ENCODE peak calls at places on chromosomes 5 and 9, in nine cellular contexts. E, L, G, Y, A, Q, R, J and M are unnamed samples.

GRCh38 chr9:110125763-110126351 is 82.1 kb downstream of the C9orf152 start:
- DNase-seq in E (no peak), L (no peak), G (no peak), Y (no peak), A (no peak), Q (no peak), R (no peak), J (peak), M (no peak)

GRCh38 chr5:135073771-135074345 is 39.8 kb upstream of the PITX1 start:
- DNase-seq in E (no peak), L (no peak), G (peak), Y (no peak), A (no peak), Q (no peak), R (peak), J (no peak), M (no peak)

GRCh38 chr5:37722236-37723146 is 117.3 kb downstream of the GDNF start:
- DNase-seq in E (no peak), L (peak), G (peak), Y (no peak), A (no peak), Q (peak), R (peak), J (peak), M (no peak)

GRCh38 chr9:87550253-87550954 is 52.7 kb downstream of the DAPK1 start:
- DNase-seq in E (no peak), L (no peak), G (no peak), Y (no peak), A (no peak), Q (no peak), R (no peak), J (no peak), M (no peak)

GRCh38 chr9:93964685-93965084 is 9.5 kb upstream of the BARX1 start:
- DNase-seq in E (no peak), L (no peak), G (no peak), Y (no peak), A (no peak), Q (no peak), R (no peak), J (no peak), M (no peak)

GRCh38 chr9:104361207-104361606 is 142.9 kb upstream of the OR13F1 start:
- DNase-seq in E (no peak), L (no peak), G (no peak), Y (no peak), A (no peak), Q (no peak), R (no peak), J (no peak), M (no peak)

GRCh38 chr9:113673726-113674125 is 202.4 kb upstream of the ZNF618 start:
- DNase-seq in E (no peak), L (no peak), G (peak), Y (no peak), A (no peak), Q (peak), R (peak), J (no peak), M (no peak)

GRCh38 chr9:21991039-21991959 is 2.9 kb downstream of the CDKN2A start:
- DNase-seq in E (no peak), L (no peak), G (no peak), Y (no peak), A (no peak), Q (no peak), R (no peak), J (no peak), M (no peak)

GRCh38 chr9:90858505-90858904 is 56.9 kb downstream of the SYK start:
- DNase-seq in E (no peak), L (no peak), G (no peak), Y (no peak), A (no peak), Q (no peak), R (no peak), J (no peak), M (no peak)

GRCh38 chr5:2591777-2592453 is 159.6 kb downstream of the IRX2 start:
- DNase-seq in E (no peak), L (no peak), G (no peak), Y (no peak), A (no peak), Q (no peak), R (no peak), J (no peak), M (no peak)

GRCh38 chr9:92598382-92598781 is 62.6 kb upstream of the ECM2 start:
- DNase-seq in E (no peak), L (no peak), G (no peak), Y (no peak), A (no peak), Q (no peak), R (no peak), J (no peak), M (no peak)

GRCh38 chr9:92480332-92480771 is 2.0 kb downstream of the ASPN start:
- DNase-seq in E (no peak), L (no peak), G (no peak), Y (no peak), A (no peak), Q (peak), R (peak), J (no peak), M (no peak)

GRCh38 chr5:3226171-3226570 is 369.5 kb upstream of the IRX1 start:
- DNase-seq in E (no peak), L (no peak), G (no peak), Y (no peak), A (no peak), Q (no peak), R (no peak), J (no peak), M (no peak)

GRCh38 chr5:39816111-39816834 is 391.5 kb upstream of the DAB2 start:
- DNase-seq in E (no peak), L (no peak), G (no peak), Y (no peak), A (no peak), Q (no peak), R (no peak), J (no peak), M (no peak)

GRCh38 chr9:121213136-121213806 is 11.6 kb upstream of the RAB14 start:
- DNase-seq in E (peak), L (peak), G (peak), Y (peak), A (peak), Q (peak), R (peak), J (peak), M (peak)

GRCh38 chr9:104177003-104177611 is 83.0 kb downstream of the SMC2 start:
- DNase-seq in E (no peak), L (peak), G (no peak), Y (no peak), A (no peak), Q (peak), R (peak), J (no peak), M (no peak)

GRCh38 chr5:150345716-150346115 is 11.8 kb upstream of the TCOF1 start:
- DNase-seq in E (no peak), L (no peak), G (no peak), Y (no peak), A (no peak), Q (no peak), R (no peak), J (no peak), M (no peak)